ENCODE peak calls at places on chromosomes 2 and 18, in six cellular contexts. One of them, this sample, is unnamed.

GRCh38 chr2:181138816-181139215 is 158.4 kb downstream of the UBE2E3 start:
- DNase-seq in PC-3: peak; percentile 48
- DNase-seq in neural progenitor cell: no peak
- DNase-seq in GM12878: no peak
- DNase-seq in OCI-LY7: no peak
- DNase-seq in IMR-90: peak; percentile 17
- DNase-seq in this sample: no peak

GRCh38 chr18:8706981-8707940 is 1.9 kb downstream of the MTCL1 start:
- DNase-seq in OCI-LY7: peak; percentile 89
- DNase-seq in PC-3: peak; percentile 83
- DNase-seq in IMR-90: peak; percentile 73
- DNase-seq in GM12878: no peak
- DNase-seq in neural progenitor cell: peak; percentile 86
- DNase-seq in this sample: peak; percentile 78

GRCh38 chr2:182949572-182950189 is 83.2 kb upstream of the FRZB start:
- DNase-seq in GM12878: no peak
- DNase-seq in IMR-90: peak; percentile 30
- DNase-seq in OCI-LY7: no peak
- DNase-seq in neural progenitor cell: no peak
- DNase-seq in PC-3: peak; percentile 13
- DNase-seq in this sample: peak; percentile 15

GRCh38 chr2:124725187-124725586 is 700.1 kb downstream of the CNTNAP5 start:
- DNase-seq in neural progenitor cell: no peak
- DNase-seq in GM12878: no peak
- DNase-seq in PC-3: no peak
- DNase-seq in OCI-LY7: no peak
- DNase-seq in IMR-90: no peak
- DNase-seq in this sample: no peak

GRCh38 chr2:184875911-184876310 is 277.6 kb downstream of the ZNF804A start:
- DNase-seq in IMR-90: no peak
- DNase-seq in GM12878: no peak
- DNase-seq in OCI-LY7: no peak
- DNase-seq in neural progenitor cell: no peak
- DNase-seq in PC-3: no peak
- DNase-seq in this sample: no peak

GRCh38 chr2:26609839-26610277 is 31.3 kb downstream of the CIB4 start:
- DNase-seq in GM12878: no peak
- DNase-seq in OCI-LY7: peak; percentile 33
- DNase-seq in IMR-90: no peak
- DNase-seq in PC-3: no peak
- DNase-seq in neural progenitor cell: no peak
- DNase-seq in this sample: no peak

GRCh38 chr2:16301961-16302360 is 361.6 kb downstream of the MYCN start:
- DNase-seq in GM12878: no peak
- DNase-seq in PC-3: no peak
- DNase-seq in IMR-90: no peak
- DNase-seq in OCI-LY7: no peak
- DNase-seq in neural progenitor cell: no peak
- DNase-seq in this sample: no peak

GRCh38 chr18:56235061-56235772 is 403.2 kb downstream of the TXNL1 start:
- DNase-seq in PC-3: no peak
- DNase-seq in GM12878: no peak
- DNase-seq in neural progenitor cell: peak; percentile 56
- DNase-seq in OCI-LY7: peak; percentile 81
- DNase-seq in IMR-90: no peak
- DNase-seq in this sample: no peak

GRCh38 chr2:119525574-119525973 is 1.3 kb upstream of the SCTR start:
- DNase-seq in neural progenitor cell: no peak
- DNase-seq in GM12878: no peak
- DNase-seq in OCI-LY7: no peak
- DNase-seq in IMR-90: no peak
- DNase-seq in PC-3: no peak
- DNase-seq in this sample: no peak

GRCh38 chr2:128981353-128981752 is 662.7 kb upstream of the HS6ST1 start:
- DNase-seq in neural progenitor cell: no peak
- DNase-seq in OCI-LY7: no peak
- DNase-seq in IMR-90: no peak
- DNase-seq in GM12878: no peak
- DNase-seq in PC-3: no peak
- DNase-seq in this sample: no peak

GRCh38 chr18:57433492-57434176 is 1.5 kb upstream of the ONECUT2 start:
- DNase-seq in IMR-90: no peak
- DNase-seq in neural progenitor cell: no peak
- DNase-seq in PC-3: peak; percentile 39
- DNase-seq in OCI-LY7: no peak
- DNase-seq in GM12878: no peak
- DNase-seq in this sample: no peak

GRCh38 chr2:236180831-236181453 is 12.8 kb upstream of the GBX2 start:
- DNase-seq in GM12878: no peak
- DNase-seq in PC-3: peak; percentile 79
- DNase-seq in IMR-90: peak; percentile 65
- DNase-seq in neural progenitor cell: peak; percentile 83
- DNase-seq in OCI-LY7: peak; percentile 45
- DNase-seq in this sample: peak; percentile 80

GRCh38 chr2:12754643-12755042 is 37.9 kb downstream of the TRIB2 start:
- DNase-seq in IMR-90: no peak
- DNase-seq in GM12878: no peak
- DNase-seq in OCI-LY7: no peak
- DNase-seq in neural progenitor cell: peak; percentile 26
- DNase-seq in PC-3: no peak
- DNase-seq in this sample: no peak

GRCh38 chr2:158486970-158487325 is 30.2 kb downstream of the PKP4 start:
- DNase-seq in neural progenitor cell: no peak
- DNase-seq in IMR-90: peak; percentile 60
- DNase-seq in OCI-LY7: no peak
- DNase-seq in PC-3: peak; percentile 42
- DNase-seq in GM12878: no peak
- DNase-seq in this sample: no peak

GRCh38 chr2:216653931-216654365 is 20.7 kb downstream of the IGFBP2 start:
- DNase-seq in PC-3: no peak
- DNase-seq in neural progenitor cell: no peak
- DNase-seq in OCI-LY7: no peak
- DNase-seq in IMR-90: peak; percentile 81
- DNase-seq in GM12878: no peak
- DNase-seq in this sample: peak; percentile 56

GRCh38 chr2:96245609-96246390 is 20.0 kb downstream of the TMEM127 start:
- DNase-seq in PC-3: no peak
- DNase-seq in OCI-LY7: peak; percentile 74
- DNase-seq in GM12878: no peak
- DNase-seq in neural progenitor cell: no peak
- DNase-seq in IMR-90: peak; percentile 53
- DNase-seq in this sample: no peak

GRCh38 chr18:46411862-46412690 is 244.9 kb downstream of the LOXHD1 start:
- DNase-seq in neural progenitor cell: no peak
- DNase-seq in PC-3: no peak
- DNase-seq in GM12878: no peak
- DNase-seq in OCI-LY7: no peak
- DNase-seq in IMR-90: no peak
- DNase-seq in this sample: no peak

GRCh38 chr2:86194751-86195054 is 559 bp downstream of the IMMT start:
- DNase-seq in IMR-90: no peak
- DNase-seq in PC-3: peak; percentile 92
- DNase-seq in OCI-LY7: no peak
- DNase-seq in neural progenitor cell: no peak
- DNase-seq in GM12878: peak; percentile 70
- DNase-seq in this sample: no peak

GRCh38 chr2:127570282-127571250 is 35.1 kb downstream of the MYO7B start:
- DNase-seq in OCI-LY7: no peak
- DNase-seq in neural progenitor cell: no peak
- DNase-seq in IMR-90: peak; percentile 5
- DNase-seq in GM12878: no peak
- DNase-seq in PC-3: no peak
- DNase-seq in this sample: no peak

GRCh38 chr2:61536086-61536722 is 2.0 kb downstream of the XPO1 start:
- DNase-seq in neural progenitor cell: no peak
- DNase-seq in OCI-LY7: peak; percentile 31
- DNase-seq in GM12878: no peak
- DNase-seq in PC-3: peak; percentile 5
- DNase-seq in IMR-90: peak; percentile 16
- DNase-seq in this sample: peak; percentile 16

GRCh38 chr2:85468704-85469349 is 50.3 kb downstream of the SH2D6 start:
- DNase-seq in GM12878: no peak
- DNase-seq in IMR-90: peak; percentile 58
- DNase-seq in OCI-LY7: no peak
- DNase-seq in neural progenitor cell: peak; percentile 46
- DNase-seq in PC-3: peak; percentile 95
- DNase-seq in this sample: peak; percentile 56

GRCh38 chr18:54506516-54507261 is 84.4 kb upstream of the DYNAP start:
- DNase-seq in neural progenitor cell: no peak
- DNase-seq in IMR-90: no peak
- DNase-seq in GM12878: no peak
- DNase-seq in PC-3: no peak
- DNase-seq in OCI-LY7: peak; percentile 11
- DNase-seq in this sample: no peak

GRCh38 chr2:215357660-215358059 is 45.8 kb downstream of the ATIC start:
- DNase-seq in IMR-90: peak; percentile 54
- DNase-seq in PC-3: no peak
- DNase-seq in neural progenitor cell: no peak
- DNase-seq in OCI-LY7: no peak
- DNase-seq in GM12878: no peak
- DNase-seq in this sample: no peak

GRCh38 chr2:143489135-143489534 is 359.9 kb downstream of the ARHGAP15 start:
- DNase-seq in neural progenitor cell: no peak
- DNase-seq in OCI-LY7: no peak
- DNase-seq in GM12878: no peak
- DNase-seq in PC-3: peak; percentile 71
- DNase-seq in IMR-90: peak; percentile 93
- DNase-seq in this sample: no peak

GRCh38 chr2:144996225-144996795 is 476.4 kb upstream of the ZEB2 start:
- DNase-seq in PC-3: peak; percentile 83
- DNase-seq in IMR-90: peak; percentile 70
- DNase-seq in GM12878: no peak
- DNase-seq in neural progenitor cell: no peak
- DNase-seq in OCI-LY7: no peak
- DNase-seq in this sample: no peak

GRCh38 chr2:23803965-23804542 is 122.9 kb downstream of the ATAD2B start:
- DNase-seq in PC-3: peak; percentile 65
- DNase-seq in IMR-90: peak; percentile 53
- DNase-seq in neural progenitor cell: peak; percentile 37
- DNase-seq in GM12878: no peak
- DNase-seq in OCI-LY7: peak; percentile 31
- DNase-seq in this sample: peak; percentile 26

GRCh38 chr2:143452817-143453462 is 323.7 kb downstream of the ARHGAP15 start:
- DNase-seq in PC-3: no peak
- DNase-seq in neural progenitor cell: no peak
- DNase-seq in GM12878: no peak
- DNase-seq in IMR-90: no peak
- DNase-seq in OCI-LY7: no peak
- DNase-seq in this sample: no peak

GRCh38 chr2:2950403-2950952 is 427.1 kb downstream of the EIPR1 start:
- DNase-seq in GM12878: no peak
- DNase-seq in IMR-90: no peak
- DNase-seq in neural progenitor cell: no peak
- DNase-seq in PC-3: no peak
- DNase-seq in OCI-LY7: no peak
- DNase-seq in this sample: no peak

GRCh38 chr2:100252811-100253698 is 69.2 kb downstream of the LONRF2 start:
- DNase-seq in neural progenitor cell: no peak
- DNase-seq in OCI-LY7: no peak
- DNase-seq in IMR-90: no peak
- DNase-seq in GM12878: no peak
- DNase-seq in PC-3: no peak
- DNase-seq in this sample: no peak

GRCh38 chr2:28055325-28055970 is 164.9 kb downstream of the BABAM2 start:
- DNase-seq in OCI-LY7: no peak
- DNase-seq in IMR-90: peak; percentile 55
- DNase-seq in neural progenitor cell: no peak
- DNase-seq in GM12878: no peak
- DNase-seq in PC-3: peak; percentile 65
- DNase-seq in this sample: no peak

GRCh38 chr18:46174317-46175039 is 70.3 kb downstream of the HAUS1 start:
- DNase-seq in OCI-LY7: peak; percentile 70
- DNase-seq in IMR-90: peak; percentile 30
- DNase-seq in neural progenitor cell: peak; percentile 79
- DNase-seq in GM12878: no peak
- DNase-seq in PC-3: no peak
- DNase-seq in this sample: peak; percentile 75

DNA sequence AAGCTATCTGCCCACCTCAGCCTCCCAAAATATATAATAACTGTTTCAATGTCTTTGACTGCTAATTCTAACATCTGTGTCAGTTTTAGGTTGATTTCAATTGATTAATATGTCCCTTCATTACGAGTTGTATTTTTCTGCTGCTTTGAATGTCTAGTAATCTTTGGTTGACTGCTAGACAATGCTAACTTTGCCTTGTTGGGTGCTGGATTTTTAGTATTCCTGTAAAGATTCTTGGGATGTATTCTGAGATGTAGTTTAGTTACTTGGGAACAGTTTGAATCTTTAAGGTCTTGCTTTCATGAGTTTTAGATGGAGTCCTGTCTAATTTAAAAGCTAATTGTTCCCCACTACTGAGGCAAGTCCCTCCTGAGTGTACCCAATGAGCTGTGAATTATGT is 114.4 kb downstream of the TFCP2L1 start:
- DNase-seq in PC-3: no peak
- DNase-seq in IMR-90: no peak
- DNase-seq in OCI-LY7: no peak
- DNase-seq in GM12878: no peak
- DNase-seq in neural progenitor cell: no peak
- DNase-seq in this sample: no peak
- H2AFZ ChIP-seq in PC-3: no peak overlapping the region
- H2AFZ ChIP-seq in IMR-90: no peak overlapping the region
- H2AFZ ChIP-seq in OCI-LY7: no peak overlapping the region
- H2AFZ ChIP-seq in GM12878: no peak overlapping the region
- H2AFZ ChIP-seq in neural progenitor cell: no peak overlapping the region
- H2AFZ ChIP-seq in this sample: no peak overlapping the region

GRCh38 chr2:190888449-190888848 is 7.8 kb downstream of the GLS start:
- DNase-seq in IMR-90: no peak
- DNase-seq in OCI-LY7: no peak
- DNase-seq in neural progenitor cell: no peak
- DNase-seq in PC-3: no peak
- DNase-seq in GM12878: no peak
- DNase-seq in this sample: no peak
- H3K4me1 ChIP-seq in IMR-90: peaks cover 3% of the 10 kb centered on the region
- H3K4me1 ChIP-seq in OCI-LY7: peaks cover 53% of the 10 kb centered on the region
- H3K4me1 ChIP-seq in neural progenitor cell: peaks cover 10% of the 10 kb centered on the region
- H3K4me1 ChIP-seq in PC-3: peaks cover 31% of the 10 kb centered on the region
- H3K4me1 ChIP-seq in GM12878: peaks cover 28% of the 10 kb centered on the region
- H3K4me1 ChIP-seq in this sample: no peaks in the 10 kb centered on the region

DNA sequence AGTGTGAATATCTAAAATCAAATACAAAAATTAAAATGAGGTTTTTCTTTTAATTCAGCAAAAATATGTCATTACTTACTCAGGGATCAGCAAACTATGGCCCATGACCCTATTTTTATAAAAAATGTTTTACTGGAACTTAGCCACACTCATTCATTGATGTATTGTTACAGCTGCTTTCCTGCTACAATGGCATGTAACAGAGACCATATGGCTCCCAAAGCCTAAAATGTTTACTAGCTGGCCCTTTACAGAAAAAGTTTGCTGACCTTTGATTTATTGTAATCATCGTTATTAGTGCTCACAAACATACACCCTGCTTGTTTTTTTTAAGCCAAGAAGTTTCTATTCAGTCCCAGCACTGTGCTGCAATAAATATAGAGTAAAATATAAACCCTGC is 120.3 kb downstream of the PLA2R1 start:
- DNase-seq in neural progenitor cell: no peak
- DNase-seq in PC-3: no peak
- DNase-seq in IMR-90: no peak
- DNase-seq in GM12878: no peak
- DNase-seq in OCI-LY7: no peak
- DNase-seq in this sample: no peak
- H2AFZ ChIP-seq in neural progenitor cell: no peak overlapping the region
- H2AFZ ChIP-seq in PC-3: no peak overlapping the region
- H2AFZ ChIP-seq in IMR-90: no peak overlapping the region
- H2AFZ ChIP-seq in GM12878: no peak overlapping the region
- H2AFZ ChIP-seq in OCI-LY7: no peak overlapping the region
- H2AFZ ChIP-seq in this sample: no peak overlapping the region

GRCh38 chr2:191554240-191554639 is 123.7 kb upstream of the NABP1 start:
- DNase-seq in PC-3: no peak
- DNase-seq in GM12878: no peak
- DNase-seq in neural progenitor cell: no peak
- DNase-seq in IMR-90: no peak
- DNase-seq in OCI-LY7: no peak
- DNase-seq in this sample: no peak
- H3K4me1 ChIP-seq in PC-3: no peaks in the 10 kb centered on the region
- H3K4me1 ChIP-seq in GM12878: no peaks in the 10 kb centered on the region
- H3K4me1 ChIP-seq in neural progenitor cell: no peaks in the 10 kb centered on the region
- H3K4me1 ChIP-seq in IMR-90: no peaks in the 10 kb centered on the region
- H3K4me1 ChIP-seq in OCI-LY7: no peaks in the 10 kb centered on the region
- H3K4me1 ChIP-seq in this sample: no peaks in the 10 kb centered on the region